ENCODE peak calls at places on chromosomes 5 and 9, in six cellular contexts. Q is IMR-90, R is neuronal stem cell, Y is H1, A is H9, X is trophoblast cell. B is an unnamed sample.

GRCh38 chr9:29865764-29866313 is 2292.6 kb upstream of the C9orf72 start:
- DNase-seq in R (no peak), Q (no peak), Y (no peak), X (no peak), A (no peak), B (no peak)

GRCh38 chr5:100706796-100707195 is 171.6 kb downstream of the FAM174A start:
- DNase-seq in Q (no peak), X (no peak), A (no peak), R (no peak), Y (no peak), B (peak; percentile 80)

GRCh38 chr9:131254107-131254491 is 22.2 kb downstream of the FAM78A start:
- DNase-seq in A (no peak), R (no peak), X (peak; percentile 70), Q (no peak), Y (no peak), B (peak; percentile 68)

GRCh38 chr5:142740474-142740873 is 29.7 kb upstream of the ARHGAP26 start:
- DNase-seq in Q (no peak), R (no peak), A (no peak), X (no peak), Y (no peak), B (no peak)

GRCh38 chr5:175195698-175196656 is 248.0 kb downstream of the DRD1 start:
- DNase-seq in R (no peak), Q (peak; percentile 35), A (peak; percentile 42), Y (no peak), X (no peak), B (no peak)

GRCh38 chr5:95327211-95327610 is 42.3 kb upstream of the MCTP1 start:
- DNase-seq in R (no peak), Q (no peak), Y (no peak), A (no peak), X (no peak), B (no peak)

GRCh38 chr9:35114113-35114847 is 1.4 kb downstream of the ATOSB start:
- DNase-seq in X (peak; percentile 96), R (peak; percentile 91), Q (peak; percentile 94), Y (peak; percentile 76), A (peak; percentile 98), B (peak; percentile 99)

GRCh38 chr5:161096591-161096990 is 244.6 kb upstream of the ATP10B start:
- DNase-seq in X (no peak), Q (no peak), R (no peak), A (no peak), Y (no peak), B (no peak)

GRCh38 chr5:15637345-15637744 is 137.4 kb downstream of the FBXL7 start:
- DNase-seq in X (no peak), Q (no peak), Y (no peak), A (no peak), R (no peak), B (no peak)

GRCh38 chr5:87076931-87077330 is 190.8 kb upstream of the RASA1 start:
- DNase-seq in R (no peak), Q (peak; percentile 75), Y (no peak), A (no peak), X (no peak), B (peak; percentile 29)

GRCh38 chr5:169921370-169921769 is 58.9 kb downstream of the INSYN2B start:
- DNase-seq in R (no peak), Y (no peak), Q (no peak), X (no peak), A (no peak), B (no peak)

GRCh38 chr9:134820901-134821300 is 59.7 kb upstream of the FCN2 start:
- DNase-seq in R (no peak), Q (no peak), Y (no peak), X (no peak), A (no peak), B (no peak)

GRCh38 chr5:80259511-80260200 is 3.8 kb upstream of the SERINC5 start:
- DNase-seq in A (no peak), Q (no peak), R (no peak), X (no peak), Y (no peak), B (no peak)

GRCh38 chr5:160198148-160198545 is 31.2 kb upstream of the FABP6 start:
- DNase-seq in A (peak; percentile 33), Q (no peak), Y (no peak), R (no peak), X (no peak), B (peak; percentile 17)

GRCh38 chr5:53785924-53786323 is 225.5 kb downstream of the NDUFS4 start:
- DNase-seq in A (no peak), R (no peak), Q (no peak), X (no peak), Y (no peak), B (no peak)

GRCh38 chr9:134134949-134135342 is 936 bp upstream of the WDR5 start:
- DNase-seq in R (no peak), A (peak; percentile 49), Y (no peak), X (no peak), Q (no peak), B (no peak)

GRCh38 chr5:65366655-65367054 is 115.1 kb downstream of the ADAMTS6 start:
- DNase-seq in Y (no peak), X (no peak), A (no peak), R (no peak), Q (no peak), B (no peak)

DNA sequence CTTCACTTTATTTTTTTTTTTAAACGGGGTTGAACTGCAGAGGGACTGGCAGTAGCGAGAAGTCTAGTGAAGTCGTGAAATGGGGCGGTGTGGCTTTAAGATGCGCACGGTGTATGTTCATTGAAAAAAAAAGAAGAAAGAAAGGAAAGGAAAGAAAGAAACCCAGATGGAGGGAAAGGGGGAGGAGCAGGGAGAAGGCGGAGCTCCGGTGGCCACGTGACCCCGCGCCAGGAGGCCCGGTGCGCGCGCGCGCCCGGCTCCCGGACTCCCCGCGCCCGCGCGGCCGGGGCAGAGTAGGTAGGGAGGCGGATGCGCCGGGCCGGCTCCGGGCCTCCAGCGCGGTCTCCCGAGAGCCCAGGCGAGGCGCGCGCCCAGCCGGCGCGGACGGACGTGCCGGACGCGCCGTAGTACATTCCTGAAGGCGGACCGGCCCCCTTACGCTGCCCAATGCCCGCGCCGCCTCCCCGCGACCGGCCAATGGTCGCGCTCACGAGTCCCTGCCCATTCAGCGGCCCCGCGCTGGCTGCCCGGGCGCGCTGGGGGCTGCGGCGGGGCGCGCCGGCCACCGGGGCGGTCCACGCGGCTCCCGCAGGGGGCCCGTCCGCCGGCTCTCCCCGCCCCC is 6.0 kb downstream of the PTCH1 start:
- DNase-seq in Q (peak; percentile 97), A (peak; percentile 92), Y (peak; percentile 75), R (peak; percentile 95), X (peak; percentile 93), B (peak; percentile 97)
- H2AFZ ChIP-seq in Q (peak overlapping the region; percentile 95), A (no peak overlapping the region), Y (no peak overlapping the region), R (peak overlapping the region; percentile 91), X (peak overlapping the region; percentile 6), B (peak overlapping the region; percentile 20)

DNA sequence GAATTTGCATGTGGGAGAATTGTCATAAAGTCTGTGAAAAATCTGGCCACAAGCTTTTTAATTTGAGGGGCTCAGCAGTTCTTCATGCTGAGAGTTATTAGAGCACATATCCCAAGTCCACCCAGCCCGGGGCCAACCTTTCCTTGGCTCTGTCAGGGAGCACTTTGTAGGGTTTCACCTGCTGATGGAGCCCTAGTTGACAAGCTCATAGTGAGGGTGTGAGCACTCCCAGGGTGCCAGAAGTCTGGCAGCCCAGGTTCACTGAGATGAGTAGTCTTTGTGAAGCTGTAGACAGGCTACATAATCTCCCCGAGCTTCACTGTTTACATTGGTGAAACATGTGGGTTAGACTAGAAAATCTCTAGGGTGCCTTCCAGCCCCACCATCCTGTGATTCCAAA is 97.2 kb upstream of the NREP start:
- DNase-seq in A (no peak), Y (no peak), X (no peak), R (no peak), Q (peak; percentile 27), B (peak; percentile 32)
- H3K18ac ChIP-seq in A (no peak overlapping the region), Y (no peak overlapping the region), X (no peak overlapping the region), R (no peak overlapping the region), Q (no peak overlapping the region), B (no peak overlapping the region)

DNA sequence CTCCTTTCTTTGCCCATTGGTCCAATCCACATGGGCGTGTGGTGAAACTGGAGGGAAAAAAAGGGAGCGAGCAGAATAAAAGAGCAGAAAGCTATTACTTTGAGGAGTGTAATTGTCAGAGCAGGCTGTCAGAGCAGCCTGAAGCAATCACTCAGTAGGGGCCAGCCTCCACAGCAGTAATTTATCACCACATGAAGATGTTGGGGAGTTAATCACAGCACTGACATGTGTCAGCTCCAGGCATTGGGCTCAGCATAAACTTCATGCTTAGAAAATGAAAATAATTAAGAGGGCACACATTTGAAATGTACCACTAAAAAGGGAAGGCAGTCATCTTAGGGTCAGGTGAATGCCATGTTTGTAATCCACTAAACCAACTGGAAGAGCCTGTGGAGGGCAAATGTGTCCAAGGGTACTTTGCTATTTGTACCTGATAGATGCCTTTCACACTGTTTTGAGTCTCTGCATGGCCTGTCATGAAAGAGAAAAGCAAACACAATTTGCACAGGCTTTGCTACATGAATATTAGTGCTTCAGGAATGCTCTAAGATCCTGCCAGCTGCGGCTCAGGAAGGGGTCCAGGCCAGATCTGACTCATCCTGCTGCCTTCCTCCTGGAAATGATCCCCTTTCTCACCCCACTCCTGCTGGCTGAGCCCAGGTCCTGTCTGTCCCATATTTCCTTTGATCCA is 2.9 kb upstream of the PTGER4 start:
- DNase-seq in X (no peak), A (peak; percentile 42), Q (peak; percentile 87), R (no peak), Y (no peak), B (peak; percentile 59)
- H4K91ac ChIP-seq in X (no peak overlapping the region), A (no peak overlapping the region), Q (no peak overlapping the region), R (no peak overlapping the region), Y (no peak overlapping the region), B (no peak overlapping the region)

DNA sequence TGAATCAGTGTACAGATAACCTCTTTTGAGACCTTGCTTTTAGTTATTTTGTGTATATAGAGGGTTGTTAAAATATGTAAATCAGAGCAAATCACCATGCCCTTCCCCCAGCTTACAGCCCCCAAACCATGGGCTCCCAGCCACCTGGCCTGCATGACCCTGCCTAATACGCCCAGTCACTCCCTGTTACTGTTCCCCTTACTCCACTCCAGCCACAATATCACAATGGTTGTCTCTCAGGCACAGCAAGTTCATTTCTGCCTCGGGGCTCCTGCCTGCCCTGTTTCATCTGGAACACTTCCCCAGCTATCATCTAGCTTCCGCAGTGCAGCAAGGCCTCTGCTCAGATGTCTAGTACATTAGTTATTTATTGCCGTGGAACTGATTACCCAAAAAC is 5.0 kb upstream of the CARD19 start:
- DNase-seq in R (no peak), Q (no peak), Y (no peak), A (peak; percentile 18), X (no peak), B (no peak)
- H2AFZ ChIP-seq in R (no peak overlapping the region), Q (no peak overlapping the region), Y (no peak overlapping the region), A (no peak overlapping the region), X (no peak overlapping the region), B (no peak overlapping the region)

DNA sequence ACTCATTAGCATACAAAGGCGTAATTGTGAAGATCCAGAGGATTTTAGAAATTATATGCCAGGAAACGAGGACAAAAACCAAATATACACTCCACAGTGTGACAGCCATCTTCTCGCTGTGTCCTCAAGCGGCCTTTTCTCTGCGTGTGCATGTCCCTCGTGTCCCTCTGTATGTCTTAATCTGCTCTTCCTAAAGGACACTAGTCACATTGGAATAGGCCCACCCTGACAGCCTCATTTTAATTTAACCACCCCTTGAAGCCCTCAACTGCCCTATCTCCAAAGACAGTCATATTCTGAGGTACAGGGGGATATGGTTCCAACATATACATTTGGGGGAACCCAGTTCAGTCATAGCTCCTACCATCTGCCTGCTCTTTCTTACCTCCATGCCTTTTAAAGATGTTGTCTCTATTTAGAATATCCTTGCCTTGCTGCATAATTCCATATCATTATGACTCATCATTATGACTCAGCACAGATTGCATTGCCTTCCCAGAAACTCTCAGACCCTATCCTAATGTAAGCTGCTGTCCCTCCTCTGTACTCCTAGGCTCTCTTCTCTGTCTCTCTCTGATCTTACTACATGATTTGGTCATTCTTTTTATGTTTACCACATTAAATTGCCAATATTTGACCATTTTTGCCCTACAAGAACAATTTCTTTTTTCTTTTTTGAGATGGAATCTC is 210.9 kb downstream of the AOPEP start:
- DNase-seq in Y (no peak), A (no peak), Q (peak; percentile 98), X (no peak), R (no peak), B (peak; percentile 94)
- H3K18ac ChIP-seq in Y (no peak overlapping the region), A (no peak overlapping the region), Q (peak overlapping the region; percentile 100), X (no peak overlapping the region), R (no peak overlapping the region), B (peak overlapping the region; percentile 79)

GRCh38 chr9:13493697-13494096 is 214.2 kb upstream of the MPDZ start:
- DNase-seq in A (no peak), X (no peak), R (no peak), Q (no peak), Y (no peak), B (no peak)
- H4K91ac ChIP-seq in A (no peak overlapping the region), X (no peak overlapping the region), R (no peak overlapping the region), Q (no peak overlapping the region), Y (peak overlapping the region; percentile 45), B (no peak overlapping the region)

B was measured in mesenchymal stem cell.